ENCODE peak calls at places on chromosomes 1 and 21, in four cellular contexts. One of them, this sample, is unnamed.

GRCh38 chr1:224114787-224115175 is 870 bp downstream of the FBXO28 start:
- DNase-seq in GM18507: no peak
- DNase-seq in AG09309: no peak
- DNase-seq in activated T-cell treated with anti-CD3 and anti-CD28 coated beads for 1 hour: no peak
- DNase-seq in this sample: no peak

GRCh38 chr1:112461200-112461871 is 47.4 kb upstream of the WNT2B start:
- DNase-seq in GM18507: no peak
- DNase-seq in activated T-cell treated with anti-CD3 and anti-CD28 coated beads for 1 hour: no peak
- DNase-seq in AG09309: no peak
- DNase-seq in this sample: no peak

GRCh38 chr1:221431068-221431651 is 310.7 kb downstream of the DUSP10 start:
- DNase-seq in activated T-cell treated with anti-CD3 and anti-CD28 coated beads for 1 hour: no peak
- DNase-seq in GM18507: no peak
- DNase-seq in AG09309: no peak
- DNase-seq in this sample: no peak

GRCh38 chr1:52727114-52727586 is 897 bp downstream of the ZYG11B start:
- DNase-seq in AG09309: no peak
- DNase-seq in activated T-cell treated with anti-CD3 and anti-CD28 coated beads for 1 hour: no peak
- DNase-seq in GM18507: no peak
- DNase-seq in this sample: no peak

GRCh38 chr1:8560611-8561544 is 243.0 kb downstream of the SLC45A1 start:
- DNase-seq in GM18507: no peak
- DNase-seq in activated T-cell treated with anti-CD3 and anti-CD28 coated beads for 1 hour: no peak
- DNase-seq in AG09309: peak; percentile 14
- DNase-seq in this sample: peak; percentile 38

GRCh38 chr1:28775121-28775942 is 36.6 kb upstream of the OPRD1 start:
- DNase-seq in activated T-cell treated with anti-CD3 and anti-CD28 coated beads for 1 hour: peak; percentile 41
- DNase-seq in GM18507: peak; percentile 48
- DNase-seq in AG09309: no peak
- DNase-seq in this sample: no peak

GRCh38 chr1:168088511-168089325 is 48.0 kb downstream of the GPR161 start:
- DNase-seq in GM18507: no peak
- DNase-seq in AG09309: no peak
- DNase-seq in activated T-cell treated with anti-CD3 and anti-CD28 coated beads for 1 hour: no peak
- DNase-seq in this sample: no peak

GRCh38 chr1:155961937-155962336 is 16.4 kb downstream of the ARHGEF2 start:
- DNase-seq in GM18507: no peak
- DNase-seq in activated T-cell treated with anti-CD3 and anti-CD28 coated beads for 1 hour: no peak
- DNase-seq in AG09309: peak; percentile 83
- DNase-seq in this sample: no peak

GRCh38 chr1:154534263-154534844 is 24.1 kb downstream of the UBE2Q1 start:
- DNase-seq in activated T-cell treated with anti-CD3 and anti-CD28 coated beads for 1 hour: no peak
- DNase-seq in AG09309: no peak
- DNase-seq in GM18507: no peak
- DNase-seq in this sample: no peak

GRCh38 chr1:64073705-64074104 is 129.7 kb upstream of the UBE2U start:
- DNase-seq in AG09309: no peak
- DNase-seq in activated T-cell treated with anti-CD3 and anti-CD28 coated beads for 1 hour: no peak
- DNase-seq in GM18507: no peak
- DNase-seq in this sample: no peak

GRCh38 chr1:20075345-20075744 is 5.4 kb downstream of the PLA2G5 start:
- DNase-seq in GM18507: no peak
- DNase-seq in activated T-cell treated with anti-CD3 and anti-CD28 coated beads for 1 hour: no peak
- DNase-seq in AG09309: no peak
- DNase-seq in this sample: no peak

GRCh38 chr1:43441166-43441893 is 12.4 kb downstream of the HYI start:
- DNase-seq in activated T-cell treated with anti-CD3 and anti-CD28 coated beads for 1 hour: no peak
- DNase-seq in GM18507: no peak
- DNase-seq in AG09309: no peak
- DNase-seq in this sample: no peak

GRCh38 chr1:222896630-222897526 is 82.0 kb downstream of the DISP1 start:
- DNase-seq in GM18507: no peak
- DNase-seq in activated T-cell treated with anti-CD3 and anti-CD28 coated beads for 1 hour: no peak
- DNase-seq in AG09309: no peak
- DNase-seq in this sample: no peak

GRCh38 chr1:180887841-180888240 is 24.9 kb upstream of the KIAA1614 start:
- DNase-seq in AG09309: no peak
- DNase-seq in activated T-cell treated with anti-CD3 and anti-CD28 coated beads for 1 hour: no peak
- DNase-seq in GM18507: no peak
- DNase-seq in this sample: no peak

GRCh38 chr1:180151508-180151907 is 3.2 kb upstream of the QSOX1 start:
- DNase-seq in activated T-cell treated with anti-CD3 and anti-CD28 coated beads for 1 hour: no peak
- DNase-seq in AG09309: peak; percentile 67
- DNase-seq in GM18507: no peak
- DNase-seq in this sample: no peak

GRCh38 chr21:34074283-34075098 is 1.1 kb downstream of the MRPS6 start:
- DNase-seq in activated T-cell treated with anti-CD3 and anti-CD28 coated beads for 1 hour: no peak
- DNase-seq in AG09309: no peak
- DNase-seq in GM18507: no peak
- DNase-seq in this sample: no peak

GRCh38 chr1:28736450-28737244 is at the start of gene YTHDF2:
- DNase-seq in GM18507: peak; percentile 90
- DNase-seq in AG09309: peak; percentile 81
- DNase-seq in activated T-cell treated with anti-CD3 and anti-CD28 coated beads for 1 hour: peak; percentile 99
- DNase-seq in this sample: peak; percentile 99

GRCh38 chr1:77126309-77126708 is 92.9 kb downstream of the PIGK start:
- DNase-seq in GM18507: no peak
- DNase-seq in AG09309: peak; percentile 59
- DNase-seq in activated T-cell treated with anti-CD3 and anti-CD28 coated beads for 1 hour: no peak
- DNase-seq in this sample: peak; percentile 61

GRCh38 chr1:9826616-9827015 is 2.9 kb upstream of the CLSTN1 start:
- DNase-seq in AG09309: no peak
- DNase-seq in activated T-cell treated with anti-CD3 and anti-CD28 coated beads for 1 hour: no peak
- DNase-seq in GM18507: no peak
- DNase-seq in this sample: no peak

GRCh38 chr1:234573711-234574299 is 36.2 kb downstream of the IRF2BP2 start:
- DNase-seq in GM18507: no peak
- DNase-seq in AG09309: no peak
- DNase-seq in activated T-cell treated with anti-CD3 and anti-CD28 coated beads for 1 hour: no peak
- DNase-seq in this sample: no peak

GRCh38 chr21:41250519-41250918 is 66.1 kb upstream of the FAM3B start:
- DNase-seq in AG09309: no peak
- DNase-seq in activated T-cell treated with anti-CD3 and anti-CD28 coated beads for 1 hour: no peak
- DNase-seq in GM18507: no peak
- DNase-seq in this sample: no peak

GRCh38 chr1:183039330-183039729 is 16.1 kb downstream of the LAMC1 start:
- DNase-seq in AG09309: no peak
- DNase-seq in activated T-cell treated with anti-CD3 and anti-CD28 coated beads for 1 hour: no peak
- DNase-seq in GM18507: no peak
- DNase-seq in this sample: no peak

GRCh38 chr1:209530990-209531389 is 52.5 kb upstream of the CAMK1G start:
- DNase-seq in AG09309: no peak
- DNase-seq in activated T-cell treated with anti-CD3 and anti-CD28 coated beads for 1 hour: no peak
- DNase-seq in GM18507: no peak
- DNase-seq in this sample: no peak

GRCh38 chr1:80445021-80445420 is 1355.7 kb upstream of the ADGRL2 start:
- DNase-seq in GM18507: no peak
- DNase-seq in activated T-cell treated with anti-CD3 and anti-CD28 coated beads for 1 hour: no peak
- DNase-seq in AG09309: no peak
- DNase-seq in this sample: no peak

GRCh38 chr21:31670065-31670464 is 10.6 kb downstream of the SOD1 start:
- DNase-seq in GM18507: no peak
- DNase-seq in AG09309: no peak
- DNase-seq in activated T-cell treated with anti-CD3 and anti-CD28 coated beads for 1 hour: no peak
- DNase-seq in this sample: no peak

GRCh38 chr1:16175610-16176553 is 20.0 kb upstream of the EPHA2 start:
- DNase-seq in activated T-cell treated with anti-CD3 and anti-CD28 coated beads for 1 hour: no peak
- DNase-seq in GM18507: no peak
- DNase-seq in AG09309: peak; percentile 67
- DNase-seq in this sample: no peak

GRCh38 chr1:59417406-59417805 is 120.5 kb downstream of the FGGY start:
- DNase-seq in activated T-cell treated with anti-CD3 and anti-CD28 coated beads for 1 hour: no peak
- DNase-seq in GM18507: no peak
- DNase-seq in AG09309: no peak
- DNase-seq in this sample: no peak

GRCh38 chr1:38046333-38046883 is at the start of gene POU3F1:
- DNase-seq in GM18507: no peak
- DNase-seq in AG09309: no peak
- DNase-seq in activated T-cell treated with anti-CD3 and anti-CD28 coated beads for 1 hour: no peak
- DNase-seq in this sample: no peak

GRCh38 chr1:1024421-1025415 is 4.8 kb downstream of the AGRN start:
- DNase-seq in activated T-cell treated with anti-CD3 and anti-CD28 coated beads for 1 hour: no peak
- DNase-seq in GM18507: no peak
- DNase-seq in AG09309: no peak
- DNase-seq in this sample: no peak

GRCh38 chr1:2481885-2482284 is 5.8 kb downstream of the PLCH2 start:
- DNase-seq in activated T-cell treated with anti-CD3 and anti-CD28 coated beads for 1 hour: no peak
- DNase-seq in AG09309: no peak
- DNase-seq in GM18507: no peak
- DNase-seq in this sample: no peak

GRCh38 chr1:180152588-180152987 is 2.1 kb upstream of the QSOX1 start:
- DNase-seq in activated T-cell treated with anti-CD3 and anti-CD28 coated beads for 1 hour: no peak
- DNase-seq in GM18507: no peak
- DNase-seq in AG09309: no peak
- DNase-seq in this sample: no peak

GRCh38 chr1:182135946-182136345 is 74.4 kb upstream of the ZNF648 start:
- DNase-seq in activated T-cell treated with anti-CD3 and anti-CD28 coated beads for 1 hour: no peak
- DNase-seq in GM18507: no peak
- DNase-seq in AG09309: no peak
- DNase-seq in this sample: no peak

GRCh38 chr1:66607458-66607857 is 73.5 kb downstream of the SGIP1 start:
- DNase-seq in AG09309: no peak
- DNase-seq in activated T-cell treated with anti-CD3 and anti-CD28 coated beads for 1 hour: no peak
- DNase-seq in GM18507: no peak
- DNase-seq in this sample: no peak

GRCh38 chr1:236141447-236142357 is 637 bp upstream of the GPR137B start:
- DNase-seq in activated T-cell treated with anti-CD3 and anti-CD28 coated beads for 1 hour: peak; percentile 17
- DNase-seq in AG09309: peak; percentile 40
- DNase-seq in GM18507: no peak
- DNase-seq in this sample: peak; percentile 57

GRCh38 chr1:117707371-117707770 is 101.5 kb downstream of the TENT5C start:
- DNase-seq in activated T-cell treated with anti-CD3 and anti-CD28 coated beads for 1 hour: no peak
- DNase-seq in GM18507: no peak
- DNase-seq in AG09309: no peak
- DNase-seq in this sample: no peak

GRCh38 chr1:207027921-207028320 is 4.6 kb downstream of the C1orf116 start:
- DNase-seq in AG09309: no peak
- DNase-seq in GM18507: no peak
- DNase-seq in activated T-cell treated with anti-CD3 and anti-CD28 coated beads for 1 hour: no peak
- DNase-seq in this sample: no peak

GRCh38 chr1:44808063-44808937 is at the start of gene BTBD19:
- DNase-seq in AG09309: no peak
- DNase-seq in GM18507: no peak
- DNase-seq in activated T-cell treated with anti-CD3 and anti-CD28 coated beads for 1 hour: peak; percentile 45
- DNase-seq in this sample: no peak

GRCh38 chr1:235246022-235246948 is 81.7 kb downstream of the ARID4B start:
- DNase-seq in AG09309: no peak
- DNase-seq in GM18507: no peak
- DNase-seq in activated T-cell treated with anti-CD3 and anti-CD28 coated beads for 1 hour: no peak
- DNase-seq in this sample: no peak

GRCh38 chr1:25794325-25794724 is 5.7 kb upstream of the SELENON start:
- DNase-seq in activated T-cell treated with anti-CD3 and anti-CD28 coated beads for 1 hour: no peak
- DNase-seq in AG09309: no peak
- DNase-seq in GM18507: no peak
- DNase-seq in this sample: no peak

This sample was measured in neuronal stem cell.